ENCODE peak calls at places on chromosomes 2 and 18, in eight cellular contexts. U is fibroblast of lung; C is suprapubic skin; J is heart left ventricle; R is heart right ventricle; G is PC-9; E is lung; B is CD8-positive, alpha-beta T cell. Q is an unnamed sample.
A peak's percentile ranks its signal among the peaks of the same experiment; 100 is the strongest.

GRCh38 chr2:50987914-50988313 is 44.0 kb downstream of the NRXN1 start:
- DNase-seq in U (no peak), C (no peak), J (no peak), R (no peak), G (no peak), E (no peak), B (no peak), Q (no peak)

GRCh38 chr2:74003494-74004211 is 18.9 kb downstream of the TET3 start:
- DNase-seq in U (peak; percentile 81), C (no peak), J (no peak), R (no peak), G (no peak), E (no peak), B (no peak), Q (no peak)

GRCh38 chr2:14297340-14297739 is 335.2 kb upstream of the LRATD1 start:
- DNase-seq in U (no peak), C (no peak), J (no peak), R (no peak), G (no peak), E (no peak), B (no peak), Q (no peak)

GRCh38 chr2:133566967-133567645 is 1.2 kb downstream of the NCKAP5 start:
- DNase-seq in U (peak; percentile 88), C (no peak), J (peak; percentile 73), R (peak; percentile 61), G (no peak), E (peak; percentile 37), B (no peak), Q (no peak)

GRCh38 chr2:57760448-57760847 is 286.2 kb upstream of the VRK2 start:
- DNase-seq in U (no peak), C (no peak), J (no peak), R (no peak), G (no peak), E (no peak), B (no peak), Q (no peak)

GRCh38 chr18:5057348-5058012 is 139.6 kb downstream of the AKAIN1 start:
- DNase-seq in U (peak; percentile 26), C (no peak), J (peak; percentile 62), R (peak; percentile 29), G (peak; percentile 50), E (peak; percentile 33), B (peak; percentile 27), Q (peak; percentile 3)

GRCh38 chr18:50636366-50637057 is 76.6 kb downstream of the MAPK4 start:
- DNase-seq in U (no peak), C (no peak), J (no peak), R (no peak), G (no peak), E (no peak), B (no peak), Q (no peak)

GRCh38 chr2:128467321-128467901 is 148.7 kb upstream of the HS6ST1 start:
- DNase-seq in U (no peak), C (peak; percentile 45), J (no peak), R (peak; percentile 71), G (no peak), E (peak; percentile 27), B (no peak), Q (no peak)

GRCh38 chr18:10379511-10379910 is 74.9 kb upstream of the APCDD1 start:
- DNase-seq in U (peak; percentile 27), C (no peak), J (no peak), R (no peak), G (no peak), E (no peak), B (no peak), Q (no peak)

GRCh38 chr2:86541282-86541681 is 22.0 kb downstream of the CHMP3 start:
- DNase-seq in U (peak; percentile 57), C (no peak), J (no peak), R (no peak), G (no peak), E (no peak), B (no peak), Q (no peak)

GRCh38 chr18:48993586-48993985 is 42.8 kb upstream of the SMAD7 start:
- DNase-seq in U (peak; percentile 49), C (no peak), J (peak; percentile 28), R (no peak), G (no peak), E (no peak), B (no peak), Q (no peak)

GRCh38 chr18:48866028-48866733 is 84.6 kb downstream of the SMAD7 start:
- DNase-seq in U (peak; percentile 80), C (no peak), J (no peak), R (peak; percentile 58), G (no peak), E (no peak), B (no peak), Q (no peak)

DNA sequence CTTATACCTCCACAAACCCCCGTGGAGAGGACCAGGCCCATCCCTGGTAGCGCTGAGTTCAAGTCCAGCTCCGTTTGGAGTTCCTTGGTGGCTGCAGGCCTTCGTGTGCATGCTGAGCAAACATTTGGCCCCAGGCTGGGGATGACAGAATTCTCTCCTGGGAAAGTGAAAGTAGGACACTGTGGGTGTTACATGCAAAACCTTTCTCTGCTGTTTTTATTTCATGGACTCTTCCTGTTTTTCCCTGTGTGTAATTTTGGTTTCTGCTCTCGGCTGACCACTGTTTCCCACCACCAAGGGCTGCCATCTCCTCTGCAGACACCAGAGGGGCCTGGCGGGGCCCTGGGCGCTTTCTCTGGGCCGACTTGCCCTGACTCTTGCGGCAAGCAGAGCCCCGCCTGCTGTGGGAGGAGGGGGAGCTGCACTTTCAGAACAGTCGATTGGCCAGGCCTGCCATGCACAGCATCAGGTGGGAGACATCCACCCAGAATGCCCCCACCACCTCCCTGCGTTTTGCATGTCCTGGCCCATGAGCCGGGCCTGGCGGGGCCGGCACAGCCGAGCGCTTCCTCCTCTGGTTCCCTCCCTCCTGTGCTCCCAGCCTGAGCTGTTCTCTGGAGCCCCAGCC is 102.4 kb downstream of the CABLES1 start:
- DNase-seq in U (peak; percentile 73), C (peak; percentile 84), J (peak; percentile 79), R (peak; percentile 54), G (no peak), E (peak; percentile 59), B (no peak), Q (peak; percentile 5)
- H3K4me1 ChIP-seq in U (peaks cover 5% of the 10 kb centered on the region), C (peaks cover 21% of the 10 kb centered on the region), J (peaks cover 19% of the 10 kb centered on the region), R (peaks cover 21% of the 10 kb centered on the region), G (no peaks in the 10 kb centered on the region), E (peaks cover 17% of the 10 kb centered on the region), B (peaks cover 5% of the 10 kb centered on the region), Q (no peaks in the 10 kb centered on the region)

DNA sequence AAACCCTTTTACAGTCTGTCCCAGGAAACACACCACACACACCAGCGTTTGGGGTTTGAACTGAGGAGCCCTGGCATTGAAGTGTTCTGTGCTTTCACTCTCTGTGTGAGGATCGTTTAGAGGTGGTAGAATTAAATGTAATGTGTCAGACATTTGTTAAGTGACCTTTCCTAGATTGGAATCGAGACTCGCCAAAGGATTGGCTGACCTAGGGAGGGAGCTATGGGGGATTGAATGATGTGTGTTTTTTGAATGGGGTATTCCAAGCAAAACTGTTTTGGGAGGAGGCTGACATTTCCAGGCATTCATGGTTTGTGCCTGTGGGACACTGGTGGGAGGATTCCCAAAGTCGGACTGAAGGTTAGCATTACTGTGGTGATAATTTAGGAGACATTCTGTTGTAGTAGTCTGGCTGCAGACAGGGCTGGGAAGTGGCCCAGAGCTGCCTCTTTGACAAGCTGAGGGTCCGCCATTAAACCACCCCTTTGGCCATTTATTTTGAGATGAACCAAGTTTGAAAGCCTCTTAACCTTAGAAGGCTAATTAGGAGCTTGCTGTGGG is 1.7 kb downstream of the MYO1B start:
- DNase-seq in U (peak; percentile 39), C (no peak), J (no peak), R (no peak), G (no peak), E (no peak), B (no peak), Q (no peak)
- H3K4me3 ChIP-seq in U (peak overlapping the region; percentile 80), C (peak overlapping the region; percentile 96), J (peak overlapping the region; percentile 83), R (peak overlapping the region; percentile 70), G (peak overlapping the region; percentile 92), E (peak overlapping the region; percentile 43), B (no peak overlapping the region), Q (no peak overlapping the region)

DNA sequence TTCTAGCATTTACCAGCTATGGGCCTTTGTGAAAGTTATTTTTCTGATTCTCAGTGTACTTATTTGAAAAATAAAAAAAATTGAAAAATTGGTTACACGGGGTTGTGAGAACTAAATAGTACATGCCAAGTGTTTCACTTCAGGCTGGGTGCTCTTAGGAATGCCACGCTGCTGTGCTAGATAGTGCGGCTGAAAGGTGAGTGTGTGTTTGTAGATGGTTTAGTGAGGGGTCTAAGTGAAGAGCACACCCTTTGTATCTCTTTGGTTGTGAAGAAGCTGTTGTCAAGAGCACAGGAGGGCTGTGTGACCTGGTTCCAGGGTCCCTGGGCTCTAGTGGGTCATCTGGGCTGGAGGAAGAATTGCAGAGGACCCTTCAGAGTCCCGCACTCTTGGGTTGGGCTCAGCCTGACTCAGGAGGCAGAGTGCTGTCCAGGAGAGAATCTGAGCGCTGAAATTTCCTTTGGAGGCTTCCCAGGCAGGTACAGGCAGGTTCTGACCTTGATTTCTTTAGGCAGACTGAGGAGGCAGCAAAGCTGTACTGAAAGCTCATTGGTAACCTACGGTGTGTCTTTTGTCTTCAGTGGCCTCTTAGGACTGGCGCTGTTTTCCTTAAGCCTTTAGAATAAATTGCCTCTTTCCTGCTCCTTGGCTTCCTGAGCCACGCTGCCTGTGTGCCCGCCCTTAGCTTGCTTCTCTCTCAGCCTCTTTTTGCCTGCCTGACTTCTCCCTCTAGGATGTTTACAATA is 44.4 kb downstream of the MAP4K4 start:
- DNase-seq in U (no peak), C (no peak), J (no peak), R (no peak), G (no peak), E (no peak), B (no peak), Q (no peak)
- H3K4me1 ChIP-seq in U (peaks cover 19% of the 10 kb centered on the region), C (peaks cover 42% of the 10 kb centered on the region), J (peaks cover 50% of the 10 kb centered on the region), R (peaks cover 59% of the 10 kb centered on the region), G (peaks cover 57% of the 10 kb centered on the region), E (peaks cover 17% of the 10 kb centered on the region), B (peaks cover 66% of the 10 kb centered on the region), Q (peaks cover 24% of the 10 kb centered on the region)

DNA sequence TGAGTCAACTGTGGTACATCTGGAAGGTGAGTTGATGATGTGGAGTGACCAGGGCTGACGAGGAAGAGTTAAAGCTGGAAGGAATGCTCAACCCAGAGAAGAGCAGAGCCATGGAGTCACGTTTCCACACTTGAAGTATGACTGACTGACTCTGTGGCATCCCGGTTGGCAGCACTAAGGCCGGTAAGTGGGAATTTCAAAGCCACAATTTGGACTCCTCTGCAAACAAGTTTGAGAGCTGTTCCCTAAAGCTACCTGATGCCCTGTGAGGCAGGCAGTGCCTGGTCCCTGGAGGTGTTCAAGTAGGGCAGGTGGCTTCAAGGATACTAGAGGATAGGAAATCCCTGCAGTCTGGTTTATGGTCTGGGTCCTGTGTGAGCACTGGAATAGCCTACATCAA is 69.3 kb upstream of the ITGB6 start:
- DNase-seq in U (peak; percentile 50), C (no peak), J (no peak), R (no peak), G (no peak), E (peak; percentile 54), B (no peak), Q (no peak)
- H3K4me3 ChIP-seq in U (peak overlapping the region; percentile 48), C (peak overlapping the region; percentile 50), J (peak overlapping the region; percentile 52), R (peak overlapping the region; percentile 49), G (peak overlapping the region; percentile 52), E (no peak overlapping the region), B (peak overlapping the region; percentile 75), Q (peak overlapping the region; percentile 68)

GRCh38 chr2:172439509-172439860 is 12.1 kb downstream of the ITGA6 start:
- DNase-seq in U (no peak), C (peak; percentile 15), J (no peak), R (no peak), G (no peak), E (no peak), B (no peak), Q (no peak)
- H3K4me1 ChIP-seq in U (peaks cover 5% of the 10 kb centered on the region), C (peaks cover 77% of the 10 kb centered on the region), J (peaks cover 35% of the 10 kb centered on the region), R (peaks cover 45% of the 10 kb centered on the region), G (peaks cover 96% of the 10 kb centered on the region), E (peaks cover 10% of the 10 kb centered on the region), B (peaks cover 90% of the 10 kb centered on the region), Q (peaks cover 80% of the 10 kb centered on the region)

GRCh38 chr2:18046558-18046957 is 168.1 kb downstream of the KCNS3 start:
- DNase-seq in U (peak; percentile 89), C (no peak), J (no peak), R (peak; percentile 11), G (no peak), E (no peak), B (no peak), Q (no peak)
- H3K4me3 ChIP-seq in U (no peak overlapping the region), C (no peak overlapping the region), J (no peak overlapping the region), R (no peak overlapping the region), G (no peak overlapping the region), E (no peak overlapping the region), B (no peak overlapping the region), Q (no peak overlapping the region)

Q was measured in effector memory CD4-positive, alpha-beta T cell.